ENCODE peak calls at places on chromosomes 16 and 17, in ten cellular contexts. F, U, Q, H, I, Y, D, M, L and G are unnamed samples.

GRCh38 chr16:49493836-49494235 is 120.2 kb downstream of the C16orf78 start:
- DNase-seq in F (no peak), U (no peak), Q (no peak), H (no peak), I (no peak), Y (no peak), D (no peak), M (no peak), L (no peak), G (no peak)

GRCh38 chr16:89618114-89618999 is 4.9 kb downstream of the DPEP1 start:
- DNase-seq in F (no peak), U (no peak), Q (no peak), H (no peak), I (no peak), Y (no peak), D (peak; percentile 47), M (no peak), L (no peak), G (no peak)

GRCh38 chr17:4229627-4230026 is 34.2 kb downstream of the ANKFY1 start:
- DNase-seq in F (no peak), U (no peak), Q (no peak), H (no peak), I (peak; percentile 44), Y (peak; percentile 75), D (peak; percentile 72), M (no peak), L (peak; percentile 15), G (peak; percentile 33)

GRCh38 chr17:30824002-30824355 is 513 bp downstream of the CRLF3 start:
- DNase-seq in F (no peak), U (no peak), Q (no peak), H (no peak), I (no peak), Y (peak; percentile 30), D (peak; percentile 41), M (no peak), L (no peak), G (peak; percentile 43)

GRCh38 chr17:8413321-8413720 is 15.7 kb upstream of the RNF222 start:
- DNase-seq in F (no peak), U (no peak), Q (no peak), H (no peak), I (no peak), Y (no peak), D (no peak), M (no peak), L (no peak), G (no peak)

GRCh38 chr16:55630774-55631173 is 25.0 kb upstream of the SLC6A2 start:
- DNase-seq in F (no peak), U (no peak), Q (no peak), H (no peak), I (no peak), Y (no peak), D (no peak), M (no peak), L (no peak), G (no peak)

GRCh38 chr17:44307387-44308186 is 814 bp upstream of the RUNDC3A start:
- DNase-seq in F (peak; percentile 70), U (peak; percentile 14), Q (no peak), H (no peak), I (no peak), Y (peak; percentile 50), D (peak; percentile 68), M (no peak), L (no peak), G (peak; percentile 25)

GRCh38 chr17:82980632-82981031 is 98.8 kb upstream of the METRNL start:
- DNase-seq in F (no peak), U (no peak), Q (no peak), H (no peak), I (no peak), Y (no peak), D (no peak), M (no peak), L (no peak), G (no peak)

GRCh38 chr17:6641374-6641818 is 536 bp downstream of the TXNDC17 start:
- DNase-seq in F (no peak), U (peak; percentile 37), Q (peak; percentile 44), H (no peak), I (no peak), Y (peak; percentile 33), D (no peak), M (no peak), L (no peak), G (no peak)

GRCh38 chr16:80114699-80115098 is 426.1 kb upstream of the DYNLRB2 start:
- DNase-seq in F (no peak), U (no peak), Q (no peak), H (no peak), I (no peak), Y (peak; percentile 30), D (no peak), M (no peak), L (no peak), G (no peak)

GRCh38 chr16:65034915-65035314 is 86.9 kb downstream of the CDH11 start:
- DNase-seq in F (no peak), U (no peak), Q (no peak), H (no peak), I (no peak), Y (no peak), D (no peak), M (no peak), L (no peak), G (no peak)

GRCh38 chr17:3722716-3723115 is 987 bp upstream of the HASPIN start:
- DNase-seq in F (no peak), U (no peak), Q (no peak), H (no peak), I (no peak), Y (no peak), D (peak; percentile 36), M (no peak), L (no peak), G (no peak)

GRCh38 chr16:30526137-30526822 is at the start of gene ZNF768:
- DNase-seq in F (peak; percentile 56), U (peak; percentile 73), Q (peak; percentile 76), H (no peak), I (peak; percentile 48), Y (peak; percentile 12), D (peak; percentile 69), M (peak; percentile 27), L (no peak), G (peak; percentile 46)

GRCh38 chr17:19003966-19004600 is 481 bp downstream of the FAM83G start:
- DNase-seq in F (no peak), U (peak; percentile 69), Q (peak; percentile 74), H (no peak), I (no peak), Y (peak; percentile 54), D (peak; percentile 63), M (peak; percentile 34), L (no peak), G (peak; percentile 75)

GRCh38 chr17:41678411-41678906 is 10.2 kb upstream of the EIF1 start:
- DNase-seq in F (no peak), U (peak; percentile 61), Q (no peak), H (no peak), I (no peak), Y (peak; percentile 65), D (no peak), M (peak; percentile 51), L (no peak), G (no peak)

GRCh38 chr17:66957951-66958579 is 6.4 kb upstream of the CACNG4 start:
- DNase-seq in F (peak; percentile 79), U (no peak), Q (no peak), H (no peak), I (no peak), Y (no peak), D (peak; percentile 43), M (no peak), L (no peak), G (no peak)

GRCh38 chr17:75091855-75092327 is 4.1 kb downstream of the SLC16A5 start:
- DNase-seq in F (no peak), U (peak; percentile 19), Q (peak; percentile 81), H (no peak), I (no peak), Y (no peak), D (no peak), M (no peak), L (no peak), G (peak; percentile 78)

GRCh38 chr17:56577190-56577589 is 16.3 kb upstream of the NOG start:
- DNase-seq in F (no peak), U (no peak), Q (no peak), H (no peak), I (no peak), Y (no peak), D (no peak), M (no peak), L (no peak), G (no peak)
- H3K4me3 ChIP-seq in F (peak overlapping the region; percentile 50), U (no peak overlapping the region), Q (no peak overlapping the region), H (no peak overlapping the region), I (no peak overlapping the region), Y (no peak overlapping the region), D (no peak overlapping the region), M (no peak overlapping the region), L (no peak overlapping the region), G (no peak overlapping the region)

GRCh38 chr17:50944054-50944901 is 78.1 kb upstream of the TOB1 start:
- DNase-seq in F (peak; percentile 42), U (peak; percentile 86), Q (peak; percentile 95), H (no peak), I (peak; percentile 88), Y (no peak), D (peak; percentile 88), M (peak; percentile 24), L (no peak), G (peak; percentile 92)

GRCh38 chr17:50946223-50946890 is 80.2 kb upstream of the TOB1 start:
- DNase-seq in F (no peak), U (no peak), Q (no peak), H (no peak), I (no peak), Y (no peak), D (no peak), M (no peak), L (no peak), G (peak; percentile 38)

GRCh38 chr17:50945779-50946222 is 79.6 kb upstream of the TOB1 start:
- DNase-seq in F (no peak), U (no peak), Q (no peak), H (no peak), I (no peak), Y (no peak), D (no peak), M (no peak), L (no peak), G (no peak)

GRCh38 chr17:50943575-50943933 is 77.4 kb upstream of the TOB1 start:
- DNase-seq in F (no peak), U (no peak), Q (no peak), H (no peak), I (no peak), Y (no peak), D (no peak), M (no peak), L (no peak), G (peak; percentile 19)

GRCh38 chr17:50944902-50945720 is 79.0 kb upstream of the TOB1 start:
- DNase-seq in F (no peak), U (no peak), Q (no peak), H (no peak), I (no peak), Y (no peak), D (no peak), M (no peak), L (no peak), G (peak; percentile 6)
- H3K4me3 ChIP-seq in F (no peak overlapping the region), U (peak overlapping the region; percentile 60), Q (peak overlapping the region; percentile 42), H (peak overlapping the region; percentile 54), I (no peak overlapping the region), Y (no peak overlapping the region), D (no peak overlapping the region), M (no peak overlapping the region), L (peak overlapping the region; percentile 72), G (peak overlapping the region; percentile 61)

GRCh38 chr16:11447836-11448235 is 102.6 kb downstream of the RMI2 start:
- DNase-seq in F (no peak), U (no peak), Q (no peak), H (no peak), I (no peak), Y (no peak), D (no peak), M (no peak), L (no peak), G (no peak)
- H3K4me3 ChIP-seq in F (no peak overlapping the region), U (no peak overlapping the region), Q (no peak overlapping the region), H (no peak overlapping the region), I (no peak overlapping the region), Y (no peak overlapping the region), D (no peak overlapping the region), M (no peak overlapping the region), L (no peak overlapping the region), G (no peak overlapping the region)

GRCh38 chr17:16243385-16243784 is 26.4 kb downstream of the PIGL start:
- DNase-seq in F (no peak), U (no peak), Q (no peak), H (no peak), I (no peak), Y (no peak), D (no peak), M (no peak), L (no peak), G (no peak)
- H3K4me3 ChIP-seq in F (no peak overlapping the region), U (no peak overlapping the region), Q (no peak overlapping the region), H (no peak overlapping the region), I (no peak overlapping the region), Y (no peak overlapping the region), D (no peak overlapping the region), M (no peak overlapping the region), L (no peak overlapping the region), G (no peak overlapping the region)